ENCODE peak calls at places on chromosomes 6 and 20, in nine cellular contexts. D is GM23248, H is PC-3, U is HCT116, V is hepatocyte, J is neural progenitor cell, T is SK-N-SH, G is GM23338, W is MM.1S. E is an unnamed sample.

GRCh38 chr6:162873537-162873936 is 145.8 kb downstream of the PACRG start:
- DNase-seq in D (peak), H (no peak), U (no peak), V (no peak), J (no peak), T (no peak), G (no peak), W (no peak), E (no peak)

GRCh38 chr20:36532388-36532787 is 8.9 kb upstream of the MYL9 start:
- DNase-seq in D (no peak), H (no peak), U (no peak), V (no peak), J (no peak), T (no peak), G (no peak), W (no peak), E (peak)

GRCh38 chr6:10409766-10410209 is 5.1 kb downstream of the TFAP2A start:
- DNase-seq in D (no peak), H (no peak), U (no peak), V (no peak), J (peak), T (no peak), G (peak), W (no peak), E (no peak)

GRCh38 chr6:13554929-13555333 is 19.5 kb upstream of the SIRT5 start:
- DNase-seq in D (peak), H (no peak), U (no peak), V (peak), J (peak), T (no peak), G (peak), W (no peak), E (no peak)

GRCh38 chr6:158039571-158040050 is 57.9 kb downstream of the SYNJ2 start:
- DNase-seq in D (no peak), H (peak), U (no peak), V (no peak), J (no peak), T (no peak), G (no peak), W (no peak), E (no peak)

GRCh38 chr20:63070301-63070625 is 63.5 kb upstream of the BHLHE23 start:
- DNase-seq in D (no peak), H (no peak), U (no peak), V (no peak), J (no peak), T (no peak), G (no peak), W (no peak), E (no peak)

GRCh38 chr6:68776382-68776781 is 141.3 kb downstream of the ADGRB3 start:
- DNase-seq in D (no peak), H (no peak), U (no peak), V (no peak), J (no peak), T (no peak), G (no peak), W (no peak), E (no peak)

GRCh38 chr6:13294499-13295069 is 33.8 kb downstream of the TBC1D7 start:
- DNase-seq in D (no peak), H (no peak), U (no peak), V (no peak), J (no peak), T (no peak), G (no peak), W (no peak), E (no peak)

GRCh38 chr6:117776441-117776840 is 101.2 kb downstream of the NUS1 start:
- DNase-seq in D (peak), H (no peak), U (no peak), V (no peak), J (no peak), T (no peak), G (peak), W (no peak), E (no peak)

GRCh38 chr6:10643214-10643641 is 51.2 kb downstream of the C6orf52 start:
- DNase-seq in D (no peak), H (no peak), U (no peak), V (no peak), J (no peak), T (no peak), G (no peak), W (no peak), E (peak)

GRCh38 chr6:43978473-43979360 is 148.5 kb downstream of the MRPL14 start:
- DNase-seq in D (peak), H (no peak), U (no peak), V (no peak), J (no peak), T (no peak), G (no peak), W (no peak), E (no peak)

DNA sequence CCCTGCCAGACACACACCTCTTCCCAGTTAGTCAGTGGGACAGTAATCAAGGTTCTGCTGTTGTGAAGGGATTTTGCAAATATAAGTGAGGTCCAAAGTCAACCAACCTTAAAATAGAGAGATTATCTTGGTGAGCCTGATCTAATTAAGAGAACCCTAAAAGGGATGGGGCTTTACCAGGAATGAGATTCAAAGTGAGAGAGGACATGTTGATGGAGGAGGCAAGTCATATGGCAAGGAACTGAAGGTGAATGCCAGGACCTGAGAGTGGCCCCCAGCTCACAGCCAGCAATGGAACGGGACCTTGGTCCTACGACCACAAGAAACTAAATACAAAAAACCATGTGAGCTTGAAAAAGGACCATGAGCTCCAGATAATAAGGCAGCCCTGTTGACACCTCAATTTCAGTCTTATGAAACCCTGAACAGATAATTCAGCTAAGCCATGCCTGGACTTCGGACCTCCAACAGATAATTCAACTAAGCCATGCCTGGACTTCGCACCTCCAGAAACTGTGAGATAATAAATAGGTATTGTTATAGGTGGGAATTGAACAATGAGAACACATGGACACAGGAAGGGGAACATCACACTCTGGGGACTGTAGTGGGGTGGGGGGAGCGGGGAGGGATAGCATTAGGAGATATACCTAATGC is 253.4 kb downstream of the GMPR start:
- DNase-seq in D (no peak), H (no peak), U (no peak), V (peak), J (no peak), T (no peak), G (no peak), W (no peak), E (no peak)
- TF ChIP-seq EZH2phosphoT487 in D (no peak), H (no peak), U (no peak), V (no peak), J (no peak), T (no peak), G (no peak), W (no peak), E (no peak)

GRCh38 chr20:24741673-24742072 is 207.4 kb upstream of the CST7 start:
- DNase-seq in D (no peak), H (no peak), U (no peak), V (no peak), J (no peak), T (no peak), G (no peak), W (no peak), E (no peak)

GRCh38 chr20:24745206-24745605 is 203.9 kb upstream of the CST7 start:
- DNase-seq in D (no peak), H (no peak), U (no peak), V (no peak), J (no peak), T (no peak), G (no peak), W (no peak), E (no peak)

GRCh38 chr20:24742436-24742835 is 206.6 kb upstream of the CST7 start:
- DNase-seq in D (no peak), H (no peak), U (no peak), V (no peak), J (no peak), T (no peak), G (no peak), W (no peak), E (no peak)

GRCh38 chr20:24743641-24744040 is 205.4 kb upstream of the CST7 start:
- DNase-seq in D (no peak), H (no peak), U (no peak), V (no peak), J (no peak), T (no peak), G (no peak), W (no peak), E (no peak)

GRCh38 chr20:24742989-24743388 is 206.1 kb upstream of the CST7 start:
- DNase-seq in D (no peak), H (no peak), U (no peak), V (no peak), J (no peak), T (no peak), G (no peak), W (no peak), E (no peak)
- H3K4me3 ChIP-seq in D (no peak), H (no peak), U (no peak), V (no peak), J (no peak), T (no peak), G (no peak), W (no peak), E (no peak)

DNA sequence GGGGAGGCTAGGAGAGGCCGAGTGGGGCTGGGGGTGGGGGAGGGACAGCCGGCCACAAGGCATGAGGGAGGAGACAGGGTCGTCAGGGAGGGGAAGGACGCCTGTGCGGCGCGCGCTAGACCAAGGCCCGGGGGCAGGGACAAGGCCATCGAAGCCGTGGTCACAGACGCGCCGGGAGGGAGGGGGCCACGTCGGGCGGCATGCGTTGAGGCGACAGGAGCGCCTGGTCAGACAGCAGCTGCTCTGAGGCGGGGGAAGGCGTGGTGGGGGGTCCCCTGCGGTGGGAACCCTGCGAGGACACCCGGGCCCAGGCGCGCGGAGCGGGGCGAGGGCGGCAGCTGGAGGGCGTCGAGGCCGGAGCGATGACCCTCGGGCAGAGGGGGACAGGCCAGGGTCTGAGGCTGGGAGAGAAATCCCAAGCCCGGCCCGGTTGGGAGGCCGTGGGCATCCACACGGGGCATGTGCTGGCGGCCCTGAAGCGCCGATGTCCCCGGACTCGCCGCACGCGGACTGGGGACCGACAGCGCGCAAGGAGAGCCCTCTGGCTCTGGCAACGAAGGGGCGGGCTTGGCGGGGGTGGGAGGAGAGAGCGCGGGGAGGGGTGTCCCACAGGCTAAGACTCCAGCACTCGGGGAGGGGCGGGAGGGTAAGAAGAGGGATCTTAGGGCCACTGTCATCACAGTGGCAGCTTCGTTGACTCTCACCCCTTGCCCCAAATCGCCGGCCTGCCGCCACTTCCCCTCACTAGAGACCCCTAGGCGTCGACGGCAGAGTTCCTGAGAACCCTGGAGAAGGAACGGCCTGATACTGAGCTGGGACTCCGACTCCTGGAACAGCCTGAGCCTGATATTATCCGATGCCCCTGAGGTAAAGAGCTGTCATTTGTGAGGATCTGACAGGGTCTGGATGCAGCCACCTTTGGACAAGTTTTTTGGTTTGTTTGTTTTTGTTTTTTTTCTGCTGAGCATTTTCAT is 5.0 kb downstream of the TMEM239 start:
- DNase-seq in D (no peak), H (no peak), U (no peak), V (no peak), J (peak), T (peak), G (peak), W (no peak), E (no peak)
- TF ChIP-seq EZH2phosphoT487 in D (no peak), H (no peak), U (no peak), V (no peak), J (peak), T (no peak), G (no peak), W (no peak), E (no peak)

DNA sequence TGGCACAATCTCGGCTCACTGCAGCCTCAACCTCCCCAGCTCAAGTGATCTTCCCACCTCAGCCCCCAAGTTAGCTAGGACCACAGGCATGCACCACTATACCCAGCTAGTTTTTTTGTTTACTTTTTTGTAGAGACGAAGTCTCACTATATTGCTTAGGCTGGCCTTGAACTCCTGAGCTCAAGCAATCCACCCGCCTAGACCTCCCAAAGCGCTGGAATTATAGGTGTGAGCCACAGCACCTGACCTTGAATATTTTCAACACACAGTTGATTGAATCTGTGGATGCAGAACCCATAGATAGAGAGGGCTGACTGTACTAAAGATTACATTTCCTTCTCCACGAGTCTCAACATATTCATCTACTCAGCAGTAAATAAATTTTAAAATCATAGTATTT is 15.6 kb downstream of the CDK19 start:
- DNase-seq in D (no peak), H (no peak), U (no peak), V (no peak), J (no peak), T (no peak), G (no peak), W (no peak), E (no peak)
- H3K4me3 ChIP-seq in D (no peak), H (no peak), U (no peak), V (no peak), J (no peak), T (no peak), G (no peak), W (no peak), E (no peak)

GRCh38 chr6:170063431-170063830 is 227.4 kb downstream of the DLL1 start:
- DNase-seq in D (no peak), H (no peak), U (no peak), V (no peak), J (no peak), T (no peak), G (no peak), W (no peak), E (no peak)
- TF ChIP-seq EZH2phosphoT487 in D (no peak), H (no peak), U (no peak), V (no peak), J (no peak), T (no peak), G (no peak), W (no peak), E (no peak)

GRCh38 chr6:52643158-52643557 is 27.8 kb upstream of the TMEM14A start:
- DNase-seq in D (peak), H (no peak), U (no peak), V (no peak), J (peak), T (no peak), G (no peak), W (no peak), E (no peak)
- H3K4me3 ChIP-seq in D (no peak), H (no peak), U (no peak), V (no peak), J (no peak), T (no peak), G (no peak), W (no peak), E (no peak)

DNA sequence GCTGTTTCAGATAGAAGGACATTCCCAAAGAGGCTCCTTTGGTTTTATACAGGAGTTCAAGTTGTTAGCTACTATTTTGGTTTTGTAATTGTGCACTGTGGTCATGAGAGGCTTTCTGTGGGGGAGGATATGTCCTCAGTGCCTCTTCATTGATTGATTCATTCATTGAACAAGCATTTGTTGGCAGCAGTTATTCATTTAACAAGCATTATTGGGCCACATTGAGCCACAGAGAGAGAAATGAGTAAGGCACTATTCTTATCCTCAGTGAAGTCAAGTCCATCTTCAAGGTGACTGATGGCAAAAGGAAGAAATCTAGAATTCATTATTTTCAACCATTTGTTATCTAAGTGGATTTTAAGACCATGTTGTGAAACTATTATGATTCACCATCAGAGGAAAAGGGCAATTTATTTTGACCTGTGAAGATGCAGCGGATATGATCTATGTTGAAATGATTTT is 697.2 kb upstream of the CITED2 start:
- DNase-seq in D (peak), H (peak), U (no peak), V (no peak), J (no peak), T (no peak), G (no peak), W (no peak), E (no peak)
- TF ChIP-seq EZH2phosphoT487 in D (peak), H (no peak), U (no peak), V (no peak), J (no peak), T (no peak), G (no peak), W (no peak), E (no peak)